ENCODE peak calls at places on chromosomes 12 and 14, in eight cellular contexts. O, C, I, R, M, S, Q and B are unnamed samples.

GRCh38 chr14:74442757-74443156 is 16.7 kb upstream of the SYNDIG1L start:
- DNase-seq in R (no peak), C (no peak), Q (no peak), I (peak; percentile 3), S (no peak), M (no peak), O (no peak), B (no peak)

GRCh38 chr14:100868621-100869370 is 34.7 kb downstream of the RTL1 start:
- DNase-seq in M (no peak), O (no peak), S (no peak), Q (no peak), I (peak; percentile 67), R (no peak), C (no peak), B (no peak)

GRCh38 chr14:22781606-22782000 is 15.1 kb downstream of the OXA1L start:
- DNase-seq in M (no peak), S (no peak), I (no peak), O (peak; percentile 59), R (no peak), C (no peak), Q (peak; percentile 14), B (no peak)

GRCh38 chr14:99166506-99166905 is 105.5 kb downstream of the BCL11B start:
- DNase-seq in M (no peak), C (no peak), R (no peak), I (no peak), S (no peak), O (no peak), Q (no peak), B (no peak)

GRCh38 chr12:10943167-10943566 is 4.1 kb upstream of the TAS2R14 start:
- DNase-seq in C (no peak), M (no peak), S (no peak), Q (no peak), O (no peak), I (no peak), R (no peak), B (no peak)

GRCh38 chr14:60807971-60808370 is 73.4 kb downstream of the MNAT1 start:
- DNase-seq in O (peak; percentile 4), I (no peak), S (no peak), Q (no peak), C (no peak), R (no peak), M (no peak), B (no peak)

GRCh38 chr14:99668307-99668997 is 15.6 kb upstream of the CYP46A1 start:
- DNase-seq in Q (no peak), I (no peak), S (no peak), M (no peak), C (no peak), R (no peak), O (no peak), B (no peak)

GRCh38 chr14:39085933-39086332 is 17.1 kb downstream of the SEC23A start:
- DNase-seq in I (no peak), C (no peak), R (no peak), S (no peak), O (no peak), Q (peak; percentile 33), M (no peak), B (no peak)

GRCh38 chr14:98612434-98613200 is 659.4 kb downstream of the BCL11B start:
- DNase-seq in S (no peak), M (no peak), C (no peak), Q (no peak), I (no peak), O (no peak), R (no peak), B (no peak)

DNA sequence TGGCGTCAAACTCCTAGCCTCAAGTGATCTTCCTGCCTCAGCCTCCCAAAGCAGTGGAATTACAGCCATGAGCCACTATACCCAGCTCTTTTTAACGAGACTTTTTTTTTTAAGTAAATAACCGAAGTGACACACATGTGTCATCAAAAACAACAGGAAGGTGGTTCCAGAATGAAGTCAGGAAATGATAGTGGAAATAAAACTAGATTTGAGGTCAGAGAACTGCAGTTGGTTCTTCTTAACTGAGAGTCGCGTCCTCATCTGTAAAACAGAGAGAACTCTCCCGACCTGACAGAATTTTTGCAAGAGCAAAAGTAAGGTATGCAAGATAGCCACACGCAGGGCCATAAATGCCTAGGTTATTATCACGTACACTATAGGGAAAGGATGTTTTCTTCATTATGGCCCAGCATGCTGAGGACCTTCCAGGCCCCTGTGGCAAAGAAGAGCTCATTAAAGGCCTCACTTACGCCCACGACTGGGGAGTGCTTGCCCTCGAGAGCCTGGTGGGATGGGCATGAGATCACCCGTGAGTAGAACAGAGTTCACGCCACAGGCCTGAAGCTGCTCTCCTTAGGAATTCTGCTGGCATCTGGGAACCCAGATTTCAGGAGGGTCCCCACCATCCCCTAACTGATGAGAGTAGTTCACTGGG is 67.2 kb downstream of the SCARB1 start:
- DNase-seq in C (no peak), R (no peak), M (no peak), S (no peak), Q (no peak), I (no peak), O (no peak), B (no peak)
- TF ChIP-seq CTCF in C (no peak), R (no peak), M (no peak), S (no peak), Q (no peak), I (no peak), O (no peak), B (no peak)

DNA sequence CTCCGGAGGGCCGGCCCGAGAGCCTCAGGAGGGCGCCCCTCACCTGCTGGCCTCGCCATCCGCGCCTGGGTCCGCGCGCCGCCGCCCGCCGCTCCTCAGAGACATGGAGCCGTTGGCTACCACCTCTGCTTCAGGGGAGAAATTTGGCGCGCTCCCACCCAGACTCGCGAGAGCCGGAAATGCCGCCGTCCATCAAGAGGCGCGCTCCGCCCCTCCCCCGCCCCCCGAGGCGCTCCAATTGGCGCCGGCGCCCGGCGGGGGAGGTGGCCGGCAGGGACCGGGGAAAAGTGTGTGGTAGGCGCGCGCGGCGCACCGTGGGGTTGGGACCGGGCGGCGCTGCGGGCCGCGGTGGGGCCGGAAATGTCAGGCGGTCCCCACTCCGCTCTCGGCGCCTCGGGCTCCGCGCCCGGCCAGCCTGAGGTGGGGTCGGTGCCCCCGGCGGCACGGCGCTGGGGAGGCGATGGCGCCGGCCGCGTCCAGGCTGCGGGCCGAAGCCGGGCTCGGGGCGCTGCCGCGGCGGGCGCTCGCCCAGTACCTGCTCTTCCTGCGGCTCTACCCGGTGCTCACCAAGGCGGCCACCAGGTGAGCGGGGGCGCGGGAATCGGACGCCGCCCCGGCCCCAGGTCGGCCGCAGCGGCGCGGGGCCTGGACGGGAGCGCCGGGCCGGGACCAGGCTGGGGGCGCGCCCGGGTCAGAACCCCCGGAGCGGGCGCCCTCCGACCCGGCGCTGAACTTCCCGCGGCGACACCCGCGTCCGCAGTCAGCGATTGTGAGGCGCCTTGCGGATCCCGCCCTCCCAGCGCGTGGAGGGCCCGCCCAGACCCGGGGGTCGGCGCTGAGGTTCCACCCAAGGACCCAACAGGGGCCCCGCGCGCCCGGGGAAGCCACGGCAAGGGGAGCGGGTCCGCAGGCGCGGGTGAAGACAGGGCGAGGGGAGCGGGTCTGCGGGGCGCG is at the start of the genes POLE and PXMP2:
- DNase-seq in C (peak; percentile 94), M (peak; percentile 93), R (peak; percentile 26), O (peak; percentile 86), S (peak; percentile 97), I (peak; percentile 97), Q (peak; percentile 93), B (peak; percentile 99)
- TF ChIP-seq CTCF in C (no peak), M (no peak), R (no peak), O (peak; percentile 2), S (no peak), I (no peak), Q (no peak), B (no peak)

DNA sequence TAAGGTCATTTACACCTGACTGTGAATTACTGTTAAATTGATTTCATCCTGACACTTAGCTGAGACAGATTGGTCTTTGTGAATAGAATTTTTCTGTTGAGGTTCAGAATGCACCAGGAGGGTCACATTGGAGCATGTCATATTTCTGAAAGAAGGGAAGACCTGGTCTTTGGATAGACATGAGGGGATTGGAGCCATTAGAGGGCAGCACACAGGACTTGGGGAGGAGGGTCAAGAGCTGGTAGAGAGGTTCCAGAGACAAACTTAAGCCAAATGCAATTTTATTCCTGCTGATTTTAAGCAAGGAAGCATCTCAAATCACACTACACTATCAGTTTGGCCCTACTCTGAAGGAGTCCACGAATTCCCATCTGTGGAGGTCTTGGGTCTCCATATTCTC is 41.1 kb downstream of the GUCY2C start:
- DNase-seq in Q (no peak), I (no peak), S (no peak), C (no peak), M (no peak), O (no peak), R (no peak), B (no peak)
- TF ChIP-seq CTCF in Q (no peak), I (no peak), S (no peak), C (no peak), M (no peak), O (no peak), R (no peak), B (no peak)

DNA sequence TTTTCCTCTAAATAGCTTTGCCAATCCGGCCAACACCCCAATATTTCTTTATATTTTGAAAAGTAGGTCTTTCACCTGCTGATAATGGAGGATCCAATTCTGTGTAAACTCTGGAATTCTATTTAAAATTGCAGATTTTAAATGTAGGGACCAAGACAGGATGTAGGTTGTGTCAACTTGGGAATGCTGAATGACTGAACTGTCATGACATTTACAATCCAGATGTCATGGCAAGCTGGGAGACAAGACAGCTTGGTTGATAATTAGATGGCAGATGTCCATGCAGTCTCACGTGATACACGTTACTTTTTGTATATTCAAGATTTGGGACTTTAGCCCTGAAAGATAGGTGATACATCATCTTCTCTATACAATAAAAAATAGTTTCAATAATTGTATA is 477.2 kb downstream of the DIO2 start:
- DNase-seq in C (no peak), M (no peak), S (no peak), O (no peak), R (no peak), Q (no peak), I (no peak), B (no peak)
- TF ChIP-seq CTCF in C (no peak), M (no peak), S (no peak), O (no peak), R (no peak), Q (no peak), I (no peak), B (no peak)

GRCh38 chr12:19044430-19044829 is 85.1 kb upstream of the PLEKHA5 start:
- DNase-seq in S (no peak), C (no peak), R (no peak), M (no peak), Q (no peak), I (no peak), O (no peak), B (no peak)
- TF ChIP-seq CTCF in S (no peak), C (no peak), R (no peak), M (no peak), Q (no peak), I (no peak), O (no peak), B (no peak)